ENCODE peak calls at places on chromosomes 6 and 20, in five cellular contexts. One of them, this sample, is unnamed. For H3K4me1 and H3K36me3, the result is how much of the 10 kb centered on the place peaks cover.

GRCh38 chr20:43987531-43987930 is 72.9 kb downstream of the TOX2 start:
- DNase-seq in GM23248: no peak
- DNase-seq in heart left ventricle: no peak
- DNase-seq in CD4-positive, alpha-beta memory T cell: no peak
- DNase-seq in ovary: no peak
- DNase-seq in this sample: no peak

GRCh38 chr20:58763076-58763475 is 70.5 kb downstream of the NPEPL1 start:
- DNase-seq in CD4-positive, alpha-beta memory T cell: no peak
- DNase-seq in heart left ventricle: no peak
- DNase-seq in ovary: no peak
- DNase-seq in GM23248: no peak
- DNase-seq in this sample: peak

GRCh38 chr6:87641065-87641692 is 51.2 kb downstream of the ORC3 start:
- DNase-seq in heart left ventricle: no peak
- DNase-seq in GM23248: peak
- DNase-seq in ovary: no peak
- DNase-seq in CD4-positive, alpha-beta memory T cell: no peak
- DNase-seq in this sample: no peak

GRCh38 chr6:111794716-111795452 is 78.4 kb downstream of the FYN start:
- DNase-seq in ovary: no peak
- DNase-seq in GM23248: no peak
- DNase-seq in CD4-positive, alpha-beta memory T cell: no peak
- DNase-seq in heart left ventricle: no peak
- DNase-seq in this sample: no peak

GRCh38 chr20:35443003-35443402 is 5.0 kb upstream of the GDF5 start:
- DNase-seq in ovary: no peak
- DNase-seq in CD4-positive, alpha-beta memory T cell: no peak
- DNase-seq in GM23248: peak
- DNase-seq in heart left ventricle: no peak
- DNase-seq in this sample: no peak

GRCh38 chr6:33927551-33927950 is 123.7 kb upstream of the MLN start:
- DNase-seq in GM23248: peak
- DNase-seq in heart left ventricle: no peak
- DNase-seq in CD4-positive, alpha-beta memory T cell: no peak
- DNase-seq in ovary: peak
- DNase-seq in this sample: no peak

GRCh38 chr6:1390071-1390804 is 862 bp downstream of the FOXF2 start:
- DNase-seq in ovary: peak
- DNase-seq in CD4-positive, alpha-beta memory T cell: no peak
- DNase-seq in GM23248: peak
- DNase-seq in heart left ventricle: no peak
- DNase-seq in this sample: no peak

GRCh38 chr6:56101141-56101553 is 146.2 kb downstream of the COL21A1 start:
- DNase-seq in heart left ventricle: no peak
- DNase-seq in CD4-positive, alpha-beta memory T cell: no peak
- DNase-seq in GM23248: peak
- DNase-seq in ovary: no peak
- DNase-seq in this sample: no peak

GRCh38 chr6:37566209-37566859 is 66.6 kb upstream of the CCDC167 start:
- DNase-seq in heart left ventricle: peak
- DNase-seq in GM23248: peak
- DNase-seq in CD4-positive, alpha-beta memory T cell: peak
- DNase-seq in ovary: peak
- DNase-seq in this sample: no peak

GRCh38 chr20:63895886-63896135 is 885 bp downstream of the DNAJC5 start:
- DNase-seq in GM23248: peak
- DNase-seq in CD4-positive, alpha-beta memory T cell: peak
- DNase-seq in ovary: no peak
- DNase-seq in heart left ventricle: no peak
- DNase-seq in this sample: no peak

GRCh38 chr6:45589367-45589766 is 211.6 kb upstream of the SUPT3H start:
- DNase-seq in CD4-positive, alpha-beta memory T cell: no peak
- DNase-seq in ovary: no peak
- DNase-seq in heart left ventricle: no peak
- DNase-seq in GM23248: no peak
- DNase-seq in this sample: no peak

DNA sequence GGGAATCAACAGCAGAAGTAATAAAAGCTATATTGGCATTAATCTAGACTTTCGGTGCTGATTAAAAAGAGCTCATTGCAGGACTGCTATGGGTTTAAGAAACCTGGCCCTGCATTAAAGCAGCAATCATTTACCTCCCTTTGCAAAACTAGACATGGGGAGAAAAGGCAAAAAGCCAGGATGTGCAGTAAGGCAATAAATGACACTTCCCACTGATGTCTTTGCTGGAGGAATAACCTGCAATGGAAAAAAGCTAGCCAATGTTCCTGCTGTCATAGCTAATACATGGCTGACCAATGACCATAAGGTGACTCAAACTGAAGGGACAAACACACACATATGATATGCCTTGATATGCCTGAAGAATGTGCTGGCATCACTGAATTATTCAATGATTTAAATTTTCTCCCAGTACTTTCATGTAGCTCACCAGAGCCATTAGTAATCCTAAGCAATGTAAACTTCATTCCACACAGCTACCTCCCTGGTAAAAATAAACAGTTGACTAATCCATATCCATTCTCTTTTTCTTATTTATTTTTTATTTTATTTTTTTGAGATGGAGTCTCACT is 8.7 kb downstream of the DNAAF9 start:
- DNase-seq in CD4-positive, alpha-beta memory T cell: no peak
- DNase-seq in heart left ventricle: no peak
- DNase-seq in GM23248: peak
- DNase-seq in ovary: no peak
- DNase-seq in this sample: no peak
- H3K4me1 ChIP-seq in CD4-positive, alpha-beta memory T cell: under half
- H3K4me1 ChIP-seq in heart left ventricle: under half
- H3K4me1 ChIP-seq in GM23248: under half
- H3K4me1 ChIP-seq in ovary: under half
- H3K4me1 ChIP-seq in this sample: under half

GRCh38 chr6:127635091-127635490 is 58.1 kb downstream of the C6orf58 start:
- DNase-seq in GM23248: no peak
- DNase-seq in CD4-positive, alpha-beta memory T cell: no peak
- DNase-seq in ovary: no peak
- DNase-seq in heart left ventricle: no peak
- DNase-seq in this sample: no peak
- H3K36me3 ChIP-seq in GM23248: under half
- H3K36me3 ChIP-seq in CD4-positive, alpha-beta memory T cell: under half
- H3K36me3 ChIP-seq in ovary: under half
- H3K36me3 ChIP-seq in heart left ventricle: under half
- H3K36me3 ChIP-seq in this sample: under half

GRCh38 chr20:31494131-31494530 is 19.0 kb downstream of the REM1 start:
- DNase-seq in heart left ventricle: no peak
- DNase-seq in ovary: no peak
- DNase-seq in GM23248: peak
- DNase-seq in CD4-positive, alpha-beta memory T cell: no peak
- DNase-seq in this sample: no peak

GRCh38 chr20:31500527-31500926 is 13.7 kb upstream of the HM13 start:
- DNase-seq in ovary: no peak
- DNase-seq in GM23248: no peak
- DNase-seq in CD4-positive, alpha-beta memory T cell: no peak
- DNase-seq in heart left ventricle: no peak
- DNase-seq in this sample: no peak

GRCh38 chr20:31497838-31498540 is 16.3 kb upstream of the HM13 start:
- DNase-seq in GM23248: peak
- DNase-seq in ovary: no peak
- DNase-seq in CD4-positive, alpha-beta memory T cell: no peak
- DNase-seq in heart left ventricle: peak
- DNase-seq in this sample: no peak

GRCh38 chr20:31496761-31497295 is 17.4 kb upstream of the HM13 start:
- DNase-seq in CD4-positive, alpha-beta memory T cell: no peak
- DNase-seq in GM23248: peak
- DNase-seq in heart left ventricle: peak
- DNase-seq in ovary: peak
- DNase-seq in this sample: peak
- H3K27ac ChIP-seq in CD4-positive, alpha-beta memory T cell: no peak
- H3K27ac ChIP-seq in GM23248: peak
- H3K27ac ChIP-seq in heart left ventricle: peak
- H3K27ac ChIP-seq in ovary: no peak
- H3K27ac ChIP-seq in this sample: no peak

GRCh38 chr6:158644227-158645063 is at the start of gene DYNLT1:
- DNase-seq in CD4-positive, alpha-beta memory T cell: peak
- DNase-seq in heart left ventricle: peak
- DNase-seq in ovary: peak
- DNase-seq in GM23248: peak
- DNase-seq in this sample: peak
- H3K4me1 ChIP-seq in CD4-positive, alpha-beta memory T cell: half or more
- H3K4me1 ChIP-seq in heart left ventricle: under half
- H3K4me1 ChIP-seq in ovary: under half
- H3K4me1 ChIP-seq in GM23248: under half
- H3K4me1 ChIP-seq in this sample: half or more

GRCh38 chr20:62003567-62004405 is 61.9 kb downstream of the TAF4 start:
- DNase-seq in heart left ventricle: no peak
- DNase-seq in ovary: no peak
- DNase-seq in GM23248: no peak
- DNase-seq in CD4-positive, alpha-beta memory T cell: no peak
- DNase-seq in this sample: peak

GRCh38 chr20:62007127-62007647 is 58.5 kb downstream of the TAF4 start:
- DNase-seq in CD4-positive, alpha-beta memory T cell: no peak
- DNase-seq in heart left ventricle: no peak
- DNase-seq in GM23248: no peak
- DNase-seq in ovary: no peak
- DNase-seq in this sample: peak

GRCh38 chr20:62002882-62003480 is 62.7 kb downstream of the TAF4 start:
- DNase-seq in ovary: no peak
- DNase-seq in GM23248: no peak
- DNase-seq in heart left ventricle: no peak
- DNase-seq in CD4-positive, alpha-beta memory T cell: no peak
- DNase-seq in this sample: no peak

GRCh38 chr20:62006482-62006881 is 59.2 kb downstream of the TAF4 start:
- DNase-seq in CD4-positive, alpha-beta memory T cell: no peak
- DNase-seq in GM23248: no peak
- DNase-seq in heart left ventricle: no peak
- DNase-seq in ovary: no peak
- DNase-seq in this sample: no peak

GRCh38 chr20:62004614-62005013 is 61.1 kb downstream of the TAF4 start:
- DNase-seq in CD4-positive, alpha-beta memory T cell: no peak
- DNase-seq in GM23248: no peak
- DNase-seq in heart left ventricle: no peak
- DNase-seq in ovary: no peak
- DNase-seq in this sample: peak
- H3K36me3 ChIP-seq in CD4-positive, alpha-beta memory T cell: half or more
- H3K36me3 ChIP-seq in GM23248: under half
- H3K36me3 ChIP-seq in heart left ventricle: half or more
- H3K36me3 ChIP-seq in ovary: under half
- H3K36me3 ChIP-seq in this sample: half or more

GRCh38 chr6:131038612-131039344 is 24.3 kb downstream of the EPB41L2 start:
- DNase-seq in ovary: no peak
- DNase-seq in heart left ventricle: no peak
- DNase-seq in GM23248: peak
- DNase-seq in CD4-positive, alpha-beta memory T cell: no peak
- DNase-seq in this sample: no peak
- H3K27ac ChIP-seq in ovary: no peak
- H3K27ac ChIP-seq in heart left ventricle: no peak
- H3K27ac ChIP-seq in GM23248: peak
- H3K27ac ChIP-seq in CD4-positive, alpha-beta memory T cell: no peak
- H3K27ac ChIP-seq in this sample: no peak

GRCh38 chr6:7237653-7238190 is 75.3 kb downstream of the SSR1 start:
- DNase-seq in GM23248: peak
- DNase-seq in CD4-positive, alpha-beta memory T cell: no peak
- DNase-seq in ovary: no peak
- DNase-seq in heart left ventricle: no peak
- DNase-seq in this sample: no peak

GRCh38 chr6:7232351-7232750 is 80.6 kb downstream of the SSR1 start:
- DNase-seq in CD4-positive, alpha-beta memory T cell: no peak
- DNase-seq in ovary: no peak
- DNase-seq in heart left ventricle: no peak
- DNase-seq in GM23248: peak
- DNase-seq in this sample: peak

GRCh38 chr6:7236312-7237209 is 76.4 kb downstream of the SSR1 start:
- DNase-seq in ovary: no peak
- DNase-seq in heart left ventricle: no peak
- DNase-seq in CD4-positive, alpha-beta memory T cell: no peak
- DNase-seq in GM23248: no peak
- DNase-seq in this sample: peak

GRCh38 chr6:7235712-7236311 is 77.2 kb downstream of the SSR1 start:
- DNase-seq in ovary: no peak
- DNase-seq in heart left ventricle: no peak
- DNase-seq in CD4-positive, alpha-beta memory T cell: no peak
- DNase-seq in GM23248: no peak
- DNase-seq in this sample: no peak

DNA sequence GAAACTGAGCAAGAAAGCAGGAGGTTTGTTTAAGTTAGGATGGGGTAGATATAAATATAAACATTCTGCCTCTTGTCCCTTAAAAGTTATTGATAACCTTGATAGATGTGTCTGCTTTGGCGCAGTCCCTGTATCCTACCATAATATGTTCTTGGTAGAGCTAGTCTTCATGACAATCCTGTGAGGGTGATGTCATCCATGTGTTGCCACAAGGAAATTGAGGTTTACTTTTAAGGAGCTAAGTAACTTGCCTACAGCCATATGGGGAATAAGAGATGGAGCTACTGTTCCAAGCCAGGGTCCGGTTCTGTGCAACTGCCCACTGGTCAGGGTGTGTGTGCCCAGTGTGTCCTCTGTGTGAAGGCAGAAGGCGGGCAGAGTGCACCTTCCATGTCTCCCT is 78.5 kb downstream of the SSR1 start:
- DNase-seq in CD4-positive, alpha-beta memory T cell: no peak
- DNase-seq in heart left ventricle: no peak
- DNase-seq in ovary: no peak
- DNase-seq in GM23248: no peak
- DNase-seq in this sample: peak
- H3K4me1 ChIP-seq in CD4-positive, alpha-beta memory T cell: under half
- H3K4me1 ChIP-seq in heart left ventricle: under half
- H3K4me1 ChIP-seq in ovary: under half
- H3K4me1 ChIP-seq in GM23248: under half
- H3K4me1 ChIP-seq in this sample: under half

DNA sequence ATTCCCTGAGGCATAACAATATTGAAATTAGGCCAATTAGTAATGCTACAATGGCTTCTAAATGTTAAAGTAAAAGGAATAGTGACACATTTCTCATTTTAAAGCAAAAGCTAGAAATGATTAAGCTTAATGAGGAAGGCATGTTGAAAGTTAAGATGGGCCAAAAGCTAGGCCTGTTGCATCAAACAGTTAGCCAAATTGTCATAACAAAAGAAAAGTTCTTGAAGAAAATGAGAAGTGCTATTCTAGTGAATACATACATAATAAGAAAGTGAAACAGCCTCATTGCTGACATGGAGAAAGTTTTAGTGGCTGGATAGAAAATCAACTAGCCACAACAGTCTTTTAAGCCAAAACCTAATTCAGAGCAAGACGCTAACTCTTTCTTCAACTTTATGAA is 12.9 kb downstream of the OR2A4 start:
- DNase-seq in ovary: no peak
- DNase-seq in heart left ventricle: no peak
- DNase-seq in CD4-positive, alpha-beta memory T cell: no peak
- DNase-seq in GM23248: no peak
- DNase-seq in this sample: no peak
- H3K36me3 ChIP-seq in ovary: under half
- H3K36me3 ChIP-seq in heart left ventricle: under half
- H3K36me3 ChIP-seq in CD4-positive, alpha-beta memory T cell: under half
- H3K36me3 ChIP-seq in GM23248: under half
- H3K36me3 ChIP-seq in this sample: under half

GRCh38 chr20:51500936-51501335 is 41.6 kb downstream of the NFATC2 start:
- DNase-seq in ovary: no peak
- DNase-seq in GM23248: no peak
- DNase-seq in CD4-positive, alpha-beta memory T cell: peak
- DNase-seq in heart left ventricle: no peak
- DNase-seq in this sample: peak
- H3K27ac ChIP-seq in ovary: no peak
- H3K27ac ChIP-seq in GM23248: no peak
- H3K27ac ChIP-seq in CD4-positive, alpha-beta memory T cell: no peak
- H3K27ac ChIP-seq in heart left ventricle: no peak
- H3K27ac ChIP-seq in this sample: no peak

This sample was measured in RWPE2.